ENCODE peak calls at places on chromosome 9, in nine cellular contexts. S is frontal cortex; X is fibroblast of lung; K is IMR-90; P is nucleus accumbens; M is CD4-positive, alpha-beta memory T cell; V is putamen; J is NCI-H1417 treated with DMSO at 0.1 percent for 48 hours; C is NCI-H446 treated with DMSO at 0.1 percent for 48 hours. Y is an unnamed sample.

GRCh38 chr9:129703667-129704355 is 38.4 kb downstream of the PRRX2 start:
- DNase-seq in S (no peak), X (peak; percentile 53), K (no peak), P (no peak), M (no peak), V (no peak), J (no peak), C (no peak), Y (peak; percentile 81)

GRCh38 chr9:16136961-16137360 is 584.1 kb downstream of the CCDC171 start:
- DNase-seq in S (no peak), X (peak; percentile 97), K (peak; percentile 79), P (no peak), M (no peak), V (no peak), J (no peak), C (no peak), Y (peak; percentile 89)

GRCh38 chr9:89419978-89420394 is 77.9 kb downstream of the SEMA4D start:
- DNase-seq in S (no peak), X (no peak), K (no peak), P (no peak), M (peak; percentile 55), V (no peak), J (no peak), C (no peak), Y (no peak)

GRCh38 chr9:105044458-105044857 is 116.5 kb upstream of the ABCA1 start:
- DNase-seq in S (no peak), X (no peak), K (no peak), P (peak; percentile 19), M (no peak), V (peak; percentile 70), J (no peak), C (peak; percentile 57), Y (no peak)

GRCh38 chr9:82606761-82607382 is 456.1 kb downstream of the RASEF start:
- DNase-seq in S (peak; percentile 35), X (peak; percentile 62), K (peak; percentile 81), P (no peak), M (no peak), V (peak; percentile 29), J (peak; percentile 20), C (peak; percentile 12), Y (peak; percentile 72)

GRCh38 chr9:129182625-129183494 is 4.8 kb upstream of the IER5L start:
- DNase-seq in S (no peak), X (no peak), K (no peak), P (no peak), M (no peak), V (no peak), J (no peak), C (no peak), Y (no peak)

GRCh38 chr9:86494644-86495081 is 140.5 kb upstream of the TUT7 start:
- DNase-seq in S (no peak), X (peak; percentile 51), K (peak; percentile 80), P (no peak), M (no peak), V (no peak), J (no peak), C (no peak), Y (peak; percentile 81)

GRCh38 chr9:76576344-76576743 is 117.4 kb downstream of the GCNT1 start:
- DNase-seq in S (no peak), X (peak; percentile 99), K (peak; percentile 66), P (no peak), M (peak; percentile 23), V (no peak), J (no peak), C (no peak), Y (peak; percentile 87)

GRCh38 chr9:3441197-3441816 is 84.5 kb downstream of the RFX3 start:
- DNase-seq in S (no peak), X (peak; percentile 58), K (peak; percentile 77), P (no peak), M (peak; percentile 45), V (no peak), J (no peak), C (peak; percentile 50), Y (peak; percentile 70)

GRCh38 chr9:14262836-14263235 is 51.1 kb downstream of the NFIB start:
- DNase-seq in S (no peak), X (no peak), K (no peak), P (no peak), M (no peak), V (no peak), J (no peak), C (no peak), Y (no peak)

GRCh38 chr9:7960615-7961014 is 161.0 kb upstream of the DMAC1 start:
- DNase-seq in S (no peak), X (no peak), K (no peak), P (no peak), M (no peak), V (no peak), J (no peak), C (no peak), Y (no peak)

GRCh38 chr9:36946653-36947052 is 87.4 kb downstream of the PAX5 start:
- DNase-seq in S (no peak), X (peak; percentile 58), K (no peak), P (no peak), M (no peak), V (no peak), J (no peak), C (no peak), Y (peak; percentile 8)

GRCh38 chr9:133320421-133320881 is 15.5 kb downstream of the SURF6 start:
- DNase-seq in S (no peak), X (no peak), K (no peak), P (no peak), M (no peak), V (no peak), J (no peak), C (no peak), Y (no peak)

GRCh38 chr9:120921751-120922181 is 4.8 kb downstream of the TRAF1 start:
- DNase-seq in S (no peak), X (no peak), K (no peak), P (no peak), M (no peak), V (no peak), J (no peak), C (no peak), Y (no peak)

GRCh38 chr9:99948896-99949295 is 42.4 kb downstream of the STX17 start:
- DNase-seq in S (no peak), X (peak; percentile 17), K (no peak), P (no peak), M (no peak), V (no peak), J (no peak), C (no peak), Y (no peak)

GRCh38 chr9:131282175-131282574 is 5.9 kb upstream of the FAM78A start:
- DNase-seq in S (no peak), X (no peak), K (no peak), P (no peak), M (no peak), V (no peak), J (no peak), C (no peak), Y (no peak)

GRCh38 chr9:131815971-131816873 is 76.3 kb upstream of the RAPGEF1 start:
- DNase-seq in S (no peak), X (no peak), K (no peak), P (no peak), M (no peak), V (peak; percentile 11), J (no peak), C (no peak), Y (no peak)